ENCODE peak calls at places on chromosome 7, in ten cellular contexts. D, E, Q, C, V, P, A, R, K and B are unnamed samples.

GRCh38 chr7:37431413-37431812 is 17.3 kb downstream of the ELMO1 start:
- DNase-seq in V (no peak), K (no peak), Q (no peak), D (no peak), P (no peak), A (no peak), R (no peak), E (no peak), C (no peak), B (no peak)

GRCh38 chr7:7014827-7015610 is 167.3 kb upstream of the C1GALT1 start:
- DNase-seq in D (no peak), R (no peak), Q (no peak), K (no peak), A (no peak), V (no peak), C (no peak), P (no peak), E (no peak), B (no peak)

GRCh38 chr7:105010538-105011523 is 3.2 kb upstream of the KMT2E start:
- DNase-seq in K (no peak), Q (no peak), R (no peak), A (no peak), D (no peak), C (no peak), V (peak; percentile 52), P (no peak), E (no peak), B (no peak)

GRCh38 chr7:21944616-21945373 is 904 bp downstream of the CDCA7L start:
- DNase-seq in K (peak; percentile 86), C (peak; percentile 60), Q (peak; percentile 33), V (no peak), A (peak; percentile 86), P (peak; percentile 81), E (no peak), R (peak; percentile 75), D (peak; percentile 83), B (no peak)

GRCh38 chr7:133839129-133839528 is 288.0 kb upstream of the LRGUK start:
- DNase-seq in D (no peak), P (no peak), E (no peak), C (no peak), R (no peak), K (no peak), Q (no peak), V (no peak), A (no peak), B (no peak)

GRCh38 chr7:79084423-79084822 is 369.0 kb downstream of the MAGI2 start:
- DNase-seq in R (no peak), E (no peak), Q (no peak), P (no peak), V (no peak), K (no peak), C (no peak), D (no peak), A (no peak), B (no peak)

GRCh38 chr7:25117226-25118047 is 7.6 kb downstream of the CYCS start:
- DNase-seq in A (no peak), R (no peak), V (no peak), E (no peak), P (no peak), D (no peak), C (peak; percentile 59), K (no peak), Q (no peak), B (no peak)

GRCh38 chr7:137992738-137993394 is 9.0 kb downstream of the CREB3L2 start:
- DNase-seq in A (no peak), P (no peak), E (no peak), D (no peak), V (peak; percentile 81), K (no peak), Q (no peak), C (peak; percentile 47), R (no peak), B (peak; percentile 88)

GRCh38 chr7:38463277-38464224 is 167.6 kb downstream of the AMPH start:
- DNase-seq in A (peak; percentile 49), R (no peak), C (peak; percentile 72), K (peak; percentile 44), P (peak; percentile 30), V (no peak), E (no peak), D (peak; percentile 36), Q (peak; percentile 37), B (no peak)

GRCh38 chr7:958221-959200 is 4.0 kb upstream of the ADAP1 start:
- DNase-seq in V (peak; percentile 63), Q (no peak), C (no peak), P (no peak), R (no peak), K (no peak), E (no peak), D (no peak), A (no peak), B (no peak)

GRCh38 chr7:16812542-16813231 is 7.9 kb upstream of the AGR2 start:
- DNase-seq in R (no peak), V (no peak), D (no peak), C (no peak), P (no peak), E (no peak), Q (no peak), K (no peak), A (no peak), B (no peak)

GRCh38 chr7:80548790-80549530 is 37.1 kb upstream of the GNAT3 start:
- DNase-seq in C (no peak), Q (no peak), E (no peak), V (no peak), K (no peak), P (no peak), A (no peak), R (no peak), D (no peak), B (no peak)

GRCh38 chr7:20642171-20642570 is 26.7 kb downstream of the ABCB5 start:
- DNase-seq in K (no peak), R (no peak), C (no peak), E (no peak), V (no peak), Q (no peak), P (no peak), A (no peak), D (no peak), B (no peak)

GRCh38 chr7:52682993-52683392 is 352.4 kb upstream of the POM121L12 start:
- DNase-seq in R (no peak), C (no peak), P (no peak), Q (no peak), A (no peak), D (no peak), K (no peak), V (no peak), E (no peak), B (no peak)

GRCh38 chr7:51310131-51310583 is 6.5 kb downstream of the COBL start:
- DNase-seq in A (no peak), D (no peak), C (no peak), V (no peak), R (no peak), K (no peak), E (no peak), Q (no peak), P (no peak), B (peak; percentile 30)

GRCh38 chr7:78151229-78151628 is 352.7 kb downstream of the PHTF2 start:
- DNase-seq in R (no peak), Q (no peak), P (no peak), K (no peak), V (no peak), D (no peak), A (no peak), C (no peak), E (no peak), B (no peak)

GRCh38 chr7:93889261-93889660 is 1.3 kb downstream of the TFPI2 start:
- DNase-seq in V (no peak), A (no peak), C (no peak), D (no peak), K (no peak), Q (no peak), R (no peak), P (no peak), E (no peak), B (no peak)

GRCh38 chr7:23043441-23043840 is 29.5 kb upstream of the HYCC1 start:
- DNase-seq in Q (no peak), K (no peak), P (no peak), A (no peak), R (no peak), D (no peak), C (no peak), E (no peak), V (no peak), B (no peak)

DNA sequence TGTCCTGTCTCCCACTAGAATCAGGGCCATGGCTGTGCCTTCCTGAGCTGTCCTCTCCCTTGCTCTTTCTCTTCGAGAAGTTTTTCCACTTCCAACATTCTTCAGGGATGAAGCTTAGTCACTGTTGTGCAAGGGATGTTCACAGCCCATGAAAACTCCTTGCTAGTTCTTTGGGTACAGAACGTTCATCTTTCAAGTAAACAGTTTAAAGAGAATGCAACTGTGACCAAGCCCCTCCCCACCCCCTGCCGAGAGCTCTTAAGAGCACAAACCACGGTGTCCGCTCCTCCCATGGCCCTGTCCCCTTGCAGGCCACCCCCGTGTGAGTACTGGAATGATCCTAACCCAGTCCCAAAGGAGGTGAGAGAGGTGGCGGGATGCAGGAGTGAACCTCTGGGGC is 161.1 kb upstream of the RHEB start:
- DNase-seq in D (no peak), P (no peak), C (no peak), A (no peak), K (peak; percentile 39), E (no peak), Q (no peak), R (no peak), V (peak; percentile 90), B (no peak)
- H3K4me1 ChIP-seq in D (no peaks in the 10 kb centered on the region), P (peaks cover 19% of the 10 kb centered on the region), C (no peaks in the 10 kb centered on the region), A (peaks cover 16% of the 10 kb centered on the region), K (peaks cover 8% of the 10 kb centered on the region), E (no peaks in the 10 kb centered on the region), Q (peaks cover 14% of the 10 kb centered on the region), R (peaks cover 6% of the 10 kb centered on the region), V (peaks cover 34% of the 10 kb centered on the region), B (peaks cover 76% of the 10 kb centered on the region)

GRCh38 chr7:130143986-130144618 is 61.1 kb downstream of the TMEM209 start:
- DNase-seq in K (no peak), V (no peak), C (no peak), D (peak; percentile 62), R (no peak), P (no peak), E (no peak), A (no peak), Q (no peak), B (no peak)
- H3K4me3 ChIP-seq in K (no peak overlapping the region), V (no peak overlapping the region), C (no peak overlapping the region), D (no peak overlapping the region), R (no peak overlapping the region), P (no peak overlapping the region), E (no peak overlapping the region), A (no peak overlapping the region), Q (no peak overlapping the region), B (no peak overlapping the region)

GRCh38 chr7:63867127-63867526 is 131.5 kb upstream of the ZNF722 start:
- DNase-seq in V (no peak), D (no peak), Q (no peak), E (no peak), C (no peak), R (no peak), A (no peak), K (no peak), P (no peak), B (no peak)
- H3K9me3 ChIP-seq in V (no peaks in the 10 kb centered on the region), D (no peaks in the 10 kb centered on the region), Q (no peaks in the 10 kb centered on the region), E (no peaks in the 10 kb centered on the region), C (peaks cover 13% of the 10 kb centered on the region), R (peaks cover 19% of the 10 kb centered on the region), A (peaks cover 10% of the 10 kb centered on the region), K (peaks cover 61% of the 10 kb centered on the region), P (no peaks in the 10 kb centered on the region), B (peaks cover 61% of the 10 kb centered on the region)

GRCh38 chr7:99129001-99129400 is 14.9 kb downstream of the SMURF1 start:
- DNase-seq in A (no peak), D (no peak), E (no peak), P (no peak), V (no peak), C (no peak), Q (no peak), K (no peak), R (no peak), B (no peak)
- H3K4me1 ChIP-seq in A (peaks cover 64% of the 10 kb centered on the region), D (peaks cover 29% of the 10 kb centered on the region), E (peaks cover 2% of the 10 kb centered on the region), P (peaks cover 81% of the 10 kb centered on the region), V (peaks cover 62% of the 10 kb centered on the region), C (no peaks in the 10 kb centered on the region), Q (peaks cover 18% of the 10 kb centered on the region), K (peaks cover 87% of the 10 kb centered on the region), R (peaks cover 24% of the 10 kb centered on the region), B (peaks cover 59% of the 10 kb centered on the region)